ENCODE peak calls at places on chromosomes 6 and 20, in five cellular contexts. Z is iPS DF 6.9, U is transverse colon, V is adrenal gland, M is GM12864. N is an unnamed sample.

GRCh38 chr20:46305331-46305972 is 2.8 kb downstream of the CDH22 start:
- DNase-seq in Z (no peak), U (no peak), V (no peak), M (no peak), N (peak)

GRCh38 chr20:63835031-63835858 is 4.2 kb upstream of the ZBTB46 start:
- DNase-seq in Z (peak), U (peak), V (peak), M (no peak), N (peak)

GRCh38 chr6:6682225-6682624 is 93.7 kb downstream of the LY86 start:
- DNase-seq in Z (no peak), U (no peak), V (no peak), M (no peak), N (no peak)

GRCh38 chr6:35048631-35049083 is 92.5 kb downstream of the TCP11 start:
- DNase-seq in Z (no peak), U (peak), V (peak), M (no peak), N (no peak)

GRCh38 chr6:85421963-85422362 is 27.9 kb upstream of the NT5E start:
- DNase-seq in Z (no peak), U (no peak), V (no peak), M (no peak), N (no peak)

GRCh38 chr20:31681128-31681727 is 41.4 kb downstream of the BCL2L1 start:
- DNase-seq in Z (no peak), U (no peak), V (no peak), M (no peak), N (no peak)

GRCh38 chr6:154445417-154445816 is 65.1 kb downstream of the CNKSR3 start:
- DNase-seq in Z (no peak), U (no peak), V (no peak), M (no peak), N (no peak)

GRCh38 chr6:23498013-23498412 is 628.0 kb upstream of the NRSN1 start:
- DNase-seq in Z (no peak), U (no peak), V (no peak), M (no peak), N (no peak)

GRCh38 chr6:165877773-165878172 is 214.7 kb upstream of the PDE10A start:
- DNase-seq in Z (no peak), U (no peak), V (no peak), M (no peak), N (no peak)

GRCh38 chr6:109910571-109910970 is 67.5 kb upstream of the GPR6 start:
- DNase-seq in Z (no peak), U (no peak), V (no peak), M (no peak), N (no peak)

GRCh38 chr6:114039835-114040234 is 68.9 kb upstream of the HDAC2 start:
- DNase-seq in Z (no peak), U (no peak), V (no peak), M (no peak), N (no peak)

GRCh38 chr20:19254086-19254821 is 41.8 kb downstream of the SLC24A3 start:
- DNase-seq in Z (no peak), U (no peak), V (no peak), M (no peak), N (no peak)

GRCh38 chr6:111427341-111428116 is 55.5 kb downstream of the REV3L start:
- DNase-seq in Z (no peak), U (no peak), V (peak), M (peak), N (peak)

GRCh38 chr6:122969999-122970398 is 26.0 kb upstream of the CLVS2 start:
- DNase-seq in Z (no peak), U (no peak), V (no peak), M (no peak), N (no peak)

GRCh38 chr6:36358235-36358915 is 21.7 kb upstream of the BNIP5 start:
- DNase-seq in Z (no peak), U (no peak), V (peak), M (no peak), N (no peak)

GRCh38 chr20:4853004-4853403 is 131.3 kb downstream of the PRND start:
- DNase-seq in Z (no peak), U (no peak), V (no peak), M (no peak), N (no peak)

GRCh38 chr6:117555262-117555849 is 47.0 kb downstream of the GOPC start:
- DNase-seq in Z (no peak), U (no peak), V (no peak), M (no peak), N (no peak)

GRCh38 chr6:158057213-158057987 is 75.7 kb downstream of the SYNJ2 start:
- DNase-seq in Z (no peak), U (no peak), V (peak), M (no peak), N (no peak)

GRCh38 chr6:151689499-151690201 is 117.8 kb upstream of the ESR1 start:
- DNase-seq in Z (no peak), U (no peak), V (no peak), M (no peak), N (no peak)

GRCh38 chr6:26553739-26554668 is 15.8 kb downstream of the HMGN4 start:
- DNase-seq in Z (no peak), U (peak), V (peak), M (peak), N (peak)

GRCh38 chr20:63226020-63226943 is 9.4 kb upstream of the BIRC7 start:
- DNase-seq in Z (no peak), U (no peak), V (no peak), M (no peak), N (no peak)

GRCh38 chr20:53879048-53879684 is 191.2 kb downstream of the BCAS1 start:
- DNase-seq in Z (no peak), U (no peak), V (no peak), M (no peak), N (no peak)

GRCh38 chr20:9955646-9956045 is 79.1 kb upstream of the ANKEF1 start:
- DNase-seq in Z (no peak), U (no peak), V (no peak), M (no peak), N (no peak)

GRCh38 chr20:39899881-39900280 is 789.2 kb downstream of the MAFB start:
- DNase-seq in Z (peak), U (no peak), V (no peak), M (no peak), N (no peak)

GRCh38 chr6:79878142-79878748 is 69.1 kb downstream of the ELOVL4 start:
- DNase-seq in Z (no peak), U (no peak), V (no peak), M (no peak), N (no peak)

GRCh38 chr6:152750694-152751093 is at the start of gene VIP:
- DNase-seq in Z (peak), U (no peak), V (no peak), M (no peak), N (no peak)

GRCh38 chr6:56909115-56909907 is 45.6 kb upstream of the BEND6 start:
- DNase-seq in Z (no peak), U (no peak), V (no peak), M (no peak), N (no peak)

GRCh38 chr20:33908868-33909267 is 84.8 kb upstream of the RALY start:
- DNase-seq in Z (no peak), U (no peak), V (no peak), M (no peak), N (no peak)

GRCh38 chr6:8029243-8029870 is 34.8 kb downstream of the BLOC1S5 start:
- DNase-seq in Z (no peak), U (no peak), V (no peak), M (no peak), N (no peak)

GRCh38 chr6:41021832-41022231 is 17.2 kb downstream of the UNC5CL start:
- DNase-seq in Z (no peak), U (no peak), V (peak), M (no peak), N (no peak)

GRCh38 chr6:169604076-169604475 is 97.8 kb downstream of the WDR27 start:
- DNase-seq in Z (no peak), U (no peak), V (no peak), M (no peak), N (no peak)

GRCh38 chr20:44582321-44583025 is at the start of gene PKIG:
- DNase-seq in Z (no peak), U (no peak), V (peak), M (no peak), N (no peak)

DNA sequence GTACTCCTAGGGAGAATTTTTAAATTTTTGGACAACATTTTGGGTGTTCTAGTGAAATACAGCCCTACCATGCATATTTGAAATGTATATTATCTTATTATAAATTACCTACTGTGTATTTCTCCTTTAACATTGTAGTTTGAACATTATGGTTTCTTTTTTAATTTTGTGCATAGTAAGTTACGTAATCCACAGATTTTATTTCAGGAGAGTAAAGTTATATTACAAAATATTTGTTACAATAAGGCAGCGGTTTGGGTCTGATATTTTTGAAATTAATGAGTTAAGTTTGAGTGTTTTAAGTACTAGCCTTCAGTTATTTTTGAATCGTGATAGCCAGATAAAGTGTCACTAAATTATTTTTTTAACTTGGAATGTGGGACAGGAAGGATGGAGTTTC is 7.3 kb upstream of the SOX4 start:
- DNase-seq in Z (no peak), U (no peak), V (no peak), M (no peak), N (no peak)
- H3K4me3 ChIP-seq in Z (no peak), U (no peak), V (no peak), M (peak), N (no peak)

DNA sequence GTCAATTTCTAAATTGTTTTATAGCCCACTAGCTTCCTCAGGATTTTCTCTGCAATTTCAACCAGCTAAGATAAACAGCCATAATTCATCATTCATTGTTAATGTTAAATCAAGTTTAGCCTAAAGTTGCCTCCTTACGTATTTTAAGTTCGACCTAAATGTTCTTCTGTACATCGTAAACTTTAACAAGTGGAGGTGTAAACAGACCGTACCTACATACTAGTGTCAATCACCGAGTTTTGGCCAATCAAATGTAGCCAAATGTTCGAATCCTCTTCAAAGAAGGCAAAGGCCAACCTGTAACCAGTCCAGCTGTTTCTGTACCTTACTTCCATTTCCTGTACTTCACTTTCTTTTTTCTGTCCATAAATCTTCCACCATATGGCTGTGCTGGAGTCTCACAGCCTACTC is 13.5 kb downstream of the MBOAT1 start:
- DNase-seq in Z (no peak), U (peak), V (no peak), M (no peak), N (peak)
- H3K4me3 ChIP-seq in Z (no peak), U (no peak), V (no peak), M (no peak), N (no peak)

GRCh38 chr6:33203443-33204164 is 851 bp upstream of the HSD17B8 start:
- DNase-seq in Z (no peak), U (no peak), V (no peak), M (no peak), N (no peak)
- H3K4me3 ChIP-seq in Z (no peak), U (no peak), V (no peak), M (no peak), N (no peak)

GRCh38 chr20:52105045-52105572 is 86.5 kb downstream of the ZFP64 start:
- DNase-seq in Z (no peak), U (no peak), V (peak), M (no peak), N (no peak)

GRCh38 chr20:52104546-52105044 is 87.0 kb downstream of the ZFP64 start:
- DNase-seq in Z (no peak), U (no peak), V (no peak), M (no peak), N (no peak)

GRCh38 chr20:52103469-52103910 is 88.1 kb downstream of the ZFP64 start:
- DNase-seq in Z (no peak), U (no peak), V (no peak), M (no peak), N (no peak)

GRCh38 chr20:52102559-52102958 is 89.0 kb downstream of the ZFP64 start:
- DNase-seq in Z (no peak), U (no peak), V (no peak), M (no peak), N (no peak)

GRCh38 chr20:52103911-52104545 is 87.6 kb downstream of the ZFP64 start:
- DNase-seq in Z (no peak), U (no peak), V (no peak), M (no peak), N (no peak)
- H3K4me3 ChIP-seq in Z (peak), U (peak), V (peak), M (no peak), N (no peak)

DNA sequence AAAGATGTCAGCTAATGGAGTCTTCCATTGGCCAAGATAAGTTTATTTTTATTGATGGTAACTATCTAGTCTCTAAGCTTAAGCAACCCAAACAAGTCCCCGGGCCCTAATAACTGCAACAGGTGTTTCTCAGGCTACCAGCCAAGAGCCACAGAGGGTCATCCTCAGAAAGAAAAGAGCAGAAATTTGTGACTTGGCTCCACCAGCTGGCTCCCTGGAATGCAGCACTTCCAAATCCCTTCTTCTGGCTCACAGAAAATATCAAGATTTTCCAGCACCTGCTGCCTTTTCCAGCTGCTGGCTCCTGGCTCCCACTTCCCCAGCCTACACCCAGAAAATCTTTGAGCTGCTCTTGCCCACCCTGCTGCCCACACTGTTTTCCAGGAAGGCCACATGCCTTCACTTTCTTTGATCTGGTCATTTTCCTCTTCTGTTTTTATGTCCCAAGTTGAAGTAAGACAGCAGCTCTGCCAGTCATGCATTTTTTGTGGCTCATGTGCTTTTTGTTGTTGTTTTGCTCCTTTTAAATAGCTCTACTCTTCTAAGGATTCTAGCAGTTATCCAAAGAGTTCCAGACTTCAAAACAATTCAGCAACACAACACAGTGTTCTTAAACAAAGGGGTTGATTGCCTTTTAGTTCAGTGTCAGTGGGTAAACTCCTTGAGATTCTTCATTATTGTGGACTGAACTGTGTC is 151.0 kb upstream of the SMLR1 start:
- DNase-seq in Z (peak), U (peak), V (no peak), M (no peak), N (no peak)
- H3K4me3 ChIP-seq in Z (no peak), U (no peak), V (no peak), M (no peak), N (no peak)

GRCh38 chr20:7980332-7981046 is 39.1 kb downstream of the TMX4 start:
- DNase-seq in Z (peak), U (no peak), V (peak), M (no peak), N (peak)

GRCh38 chr20:7985916-7986315 is 33.6 kb downstream of the TMX4 start:
- DNase-seq in Z (no peak), U (no peak), V (no peak), M (no peak), N (no peak)

GRCh38 chr20:7989379-7989778 is 30.2 kb downstream of the TMX4 start:
- DNase-seq in Z (no peak), U (no peak), V (no peak), M (no peak), N (peak)

GRCh38 chr20:7981374-7981773 is 38.2 kb downstream of the TMX4 start:
- DNase-seq in Z (no peak), U (no peak), V (no peak), M (no peak), N (no peak)

GRCh38 chr20:7984192-7984591 is 35.4 kb downstream of the TMX4 start:
- DNase-seq in Z (peak), U (no peak), V (no peak), M (no peak), N (no peak)
- H3K4me3 ChIP-seq in Z (no peak), U (no peak), V (no peak), M (no peak), N (no peak)

GRCh38 chr6:166999145-166999844 is at the start of gene CEP43:
- DNase-seq in Z (peak), U (peak), V (peak), M (peak), N (peak)

GRCh38 chr6:166997768-166998255 is 1.4 kb upstream of the CEP43 start:
- DNase-seq in Z (no peak), U (peak), V (peak), M (peak), N (peak)

GRCh38 chr6:166998256-166999144 is 697 bp upstream of the CEP43 start:
- DNase-seq in Z (no peak), U (peak), V (peak), M (no peak), N (peak)

GRCh38 chr6:166996406-166996805 is 2.8 kb upstream of the CEP43 start:
- DNase-seq in Z (no peak), U (no peak), V (no peak), M (no peak), N (no peak)

DNA sequence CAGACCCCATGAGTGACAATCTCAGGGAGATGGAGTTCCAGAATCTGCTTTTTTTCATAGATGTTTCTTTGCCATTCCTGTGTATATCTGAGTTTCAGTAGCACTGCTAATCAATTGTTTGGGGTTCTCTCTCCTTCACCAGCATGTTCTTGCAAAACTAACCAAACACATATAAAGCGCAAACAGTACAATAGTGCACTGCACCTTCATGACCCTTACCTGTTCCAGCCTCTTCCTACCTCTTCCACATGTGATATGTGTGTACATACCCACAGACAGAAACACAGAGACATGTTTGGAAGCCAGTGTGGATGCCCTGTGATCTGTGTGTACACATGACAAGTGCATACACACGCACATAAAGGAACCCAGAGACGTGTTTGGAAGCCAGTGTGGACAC is 1.8 kb upstream of the CEP43 start:
- DNase-seq in Z (no peak), U (no peak), V (no peak), M (no peak), N (no peak)
- H3K4me3 ChIP-seq in Z (no peak), U (no peak), V (no peak), M (peak), N (peak)